ENCODE peak calls at places on chromosomes 2 and 18, in six cellular contexts. H is gastrocnemius medialis, S is heart left ventricle, Q is sigmoid colon, B is spleen, R is HCT116. N is an unnamed sample.

GRCh38 chr2:888211-888801 is 62.3 kb upstream of the SNTG2 start:
- DNase-seq in H (no peak), S (no peak), Q (no peak), B (no peak), R (no peak), N (no peak)

GRCh38 chr2:26640331-26640745 is 828 bp downstream of the CIB4 start:
- DNase-seq in H (no peak), S (no peak), Q (no peak), B (peak; percentile 73), R (peak; percentile 13), N (peak; percentile 49)

GRCh38 chr2:71595549-71595948 is 142.2 kb downstream of the DYSF start:
- DNase-seq in H (no peak), S (no peak), Q (no peak), B (no peak), R (no peak), N (no peak)

GRCh38 chr2:26786207-26787023 is 559 bp downstream of the CENPA start:
- DNase-seq in H (no peak), S (no peak), Q (no peak), B (peak; percentile 59), R (no peak), N (no peak)

GRCh38 chr18:13474907-13475306 is 251.5 kb downstream of the FAM210A start:
- DNase-seq in H (no peak), S (no peak), Q (no peak), B (no peak), R (no peak), N (no peak)

GRCh38 chr18:45416168-45416567 is 199.1 kb upstream of the SLC14A2 start:
- DNase-seq in H (no peak), S (no peak), Q (no peak), B (no peak), R (no peak), N (no peak)

GRCh38 chr2:222318026-222318711 is 19.4 kb upstream of the PAX3 start:
- DNase-seq in H (peak; percentile 48), S (no peak), Q (no peak), B (peak; percentile 90), R (peak; percentile 35), N (no peak)

GRCh38 chr2:98372121-98372520 is 25.9 kb downstream of the CNGA3 start:
- DNase-seq in H (no peak), S (no peak), Q (no peak), B (no peak), R (no peak), N (no peak)

GRCh38 chr2:111111101-111111755 is 9.5 kb upstream of the BCL2L11 start:
- DNase-seq in H (no peak), S (no peak), Q (no peak), B (no peak), R (no peak), N (no peak)

GRCh38 chr2:118670281-118670680 is 177.2 kb downstream of the EN1 start:
- DNase-seq in H (no peak), S (no peak), Q (no peak), B (no peak), R (no peak), N (no peak)

GRCh38 chr2:10333247-10333613 is 30.5 kb downstream of the HPCAL1 start:
- DNase-seq in H (no peak), S (no peak), Q (no peak), B (no peak), R (no peak), N (no peak)
- H3K4me1 ChIP-seq in H (peaks cover 6% of the 10 kb centered on the region), S (peaks cover 6% of the 10 kb centered on the region), Q (peaks cover 17% of the 10 kb centered on the region), B (peaks cover 45% of the 10 kb centered on the region), R (peaks cover 51% of the 10 kb centered on the region), N (peaks cover 10% of the 10 kb centered on the region)

GRCh38 chr2:152695763-152696162 is 21.5 kb downstream of the PRPF40A start:
- DNase-seq in H (no peak), S (no peak), Q (no peak), B (no peak), R (no peak), N (no peak)
- H3K4me3 ChIP-seq in H (no peak overlapping the region), S (no peak overlapping the region), Q (no peak overlapping the region), B (no peak overlapping the region), R (no peak overlapping the region), N (no peak overlapping the region)

DNA sequence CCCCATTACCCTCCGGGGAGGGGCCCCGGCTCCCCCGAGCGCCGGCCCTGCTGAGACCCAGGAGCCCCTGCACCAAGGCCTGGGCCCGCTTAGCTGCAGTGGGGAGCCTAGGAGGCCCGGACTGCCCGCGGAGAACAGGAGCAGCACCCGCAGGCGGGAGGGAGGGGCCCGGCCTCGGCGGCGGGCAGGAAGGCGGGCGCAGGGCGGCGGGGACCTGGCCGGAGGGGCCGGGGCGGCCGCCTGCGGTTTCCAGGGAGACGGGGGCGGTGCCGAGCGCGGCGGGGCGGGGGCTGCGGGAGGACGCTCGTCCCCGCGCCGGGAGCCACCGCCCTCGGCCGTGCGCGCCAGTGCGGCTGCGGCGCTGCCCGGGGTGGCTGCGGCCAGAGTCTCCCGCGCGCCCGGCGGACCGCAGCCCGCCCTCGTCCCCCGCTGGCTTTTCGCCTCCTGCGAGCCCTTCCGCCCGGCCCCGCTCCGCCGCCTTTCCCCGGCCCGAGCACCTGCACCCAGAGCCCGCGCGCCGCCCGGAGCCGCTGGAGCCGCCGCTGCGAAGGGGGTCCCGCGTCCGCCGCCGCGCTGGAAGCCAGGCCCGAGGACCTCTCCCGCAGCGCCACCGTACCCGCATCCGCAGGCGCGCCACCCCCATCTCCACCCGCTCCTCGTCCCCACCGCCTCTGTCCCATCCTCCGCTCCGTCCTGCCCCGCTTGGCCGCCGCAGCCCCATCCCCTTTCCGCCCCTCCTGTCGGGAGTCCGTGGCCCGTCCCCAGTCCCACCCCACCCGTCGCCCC is 17.2 kb downstream of the GPC1 start:
- DNase-seq in H (peak; percentile 64), S (peak; percentile 72), Q (peak; percentile 81), B (peak; percentile 74), R (no peak), N (peak; percentile 62)
- TF ChIP-seq POLR2A in H (peak; percentile 50), S (no peak), Q (no peak), B (no peak), R (no peak), N (no peak)

GRCh38 chr18:8942021-8942908 is 160.2 kb upstream of the NDUFV2 start:
- DNase-seq in H (no peak), S (no peak), Q (no peak), B (no peak), R (no peak), N (no peak)

GRCh38 chr18:8946046-8946838 is 156.3 kb upstream of the NDUFV2 start:
- DNase-seq in H (no peak), S (no peak), Q (no peak), B (no peak), R (no peak), N (no peak)

GRCh38 chr18:8942909-8943545 is 159.5 kb upstream of the NDUFV2 start:
- DNase-seq in H (no peak), S (no peak), Q (no peak), B (no peak), R (no peak), N (no peak)

GRCh38 chr18:8943900-8944870 is 158.3 kb upstream of the NDUFV2 start:
- DNase-seq in H (no peak), S (no peak), Q (no peak), B (no peak), R (no peak), N (no peak)

GRCh38 chr18:8944871-8945245 is 157.6 kb upstream of the NDUFV2 start:
- DNase-seq in H (no peak), S (no peak), Q (no peak), B (no peak), R (no peak), N (peak; percentile 37)
- H3K4me1 ChIP-seq in H (no peaks in the 10 kb centered on the region), S (no peaks in the 10 kb centered on the region), Q (peaks cover 16% of the 10 kb centered on the region), B (no peaks in the 10 kb centered on the region), R (peaks cover 47% of the 10 kb centered on the region), N (no peaks in the 10 kb centered on the region)

GRCh38 chr2:11133936-11134320 is 21.3 kb upstream of the SLC66A3 start:
- DNase-seq in H (no peak), S (no peak), Q (no peak), B (peak; percentile 58), R (no peak), N (no peak)
- H3K4me3 ChIP-seq in H (peak overlapping the region; percentile 61), S (no peak overlapping the region), Q (no peak overlapping the region), B (no peak overlapping the region), R (no peak overlapping the region), N (no peak overlapping the region)

GRCh38 chr2:234682492-234683228 is 185.8 kb upstream of the ARL4C start:
- DNase-seq in H (no peak), S (no peak), Q (no peak), B (no peak), R (no peak), N (no peak)
- TF ChIP-seq POLR2A in H (no peak), S (no peak), Q (no peak), B (no peak), R (no peak), N (no peak)

GRCh38 chr2:85017436-85018048 is 46.6 kb downstream of the KCMF1 start:
- DNase-seq in H (no peak), S (no peak), Q (no peak), B (no peak), R (no peak), N (no peak)
- H3K4me1 ChIP-seq in H (peaks cover 37% of the 10 kb centered on the region), S (peaks cover 7% of the 10 kb centered on the region), Q (peaks cover 44% of the 10 kb centered on the region), B (peaks cover 38% of the 10 kb centered on the region), R (peaks cover 38% of the 10 kb centered on the region), N (no peaks in the 10 kb centered on the region)

DNA sequence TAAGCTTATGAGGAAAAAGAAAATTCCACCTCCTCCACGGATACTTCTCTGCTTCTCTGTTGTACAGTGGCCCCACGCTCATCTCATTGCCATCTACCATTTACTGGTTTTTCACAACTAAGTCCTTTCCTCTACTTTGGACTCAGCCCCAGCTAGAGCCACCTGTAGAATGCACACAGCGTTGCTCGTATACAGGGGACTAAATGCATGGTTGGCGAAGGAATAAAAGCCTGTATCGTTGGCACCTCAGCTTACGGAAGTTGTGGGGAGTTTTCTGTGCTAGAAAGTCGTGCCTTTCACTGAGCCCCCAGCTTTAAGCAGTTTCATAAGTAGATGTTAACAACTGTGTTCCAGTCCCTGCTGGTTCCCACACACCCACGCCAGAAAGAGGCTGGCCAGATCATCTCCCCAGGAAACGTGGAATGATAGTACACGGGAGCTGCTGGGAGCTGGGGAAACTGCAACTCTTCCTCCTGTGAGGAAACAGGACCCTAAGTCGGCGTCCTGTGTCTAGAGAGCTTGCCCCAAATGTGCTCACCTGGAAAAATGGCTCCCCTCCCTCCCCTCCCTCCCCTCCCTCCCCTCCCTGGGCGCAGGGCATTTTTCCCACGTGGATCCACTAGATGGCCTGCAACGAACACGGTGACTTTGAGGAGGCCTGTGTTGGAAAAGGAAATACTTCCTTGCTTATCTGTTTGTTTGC is 43.7 kb upstream of the RFX8 start:
- DNase-seq in H (peak; percentile 37), S (peak; percentile 63), Q (no peak), B (no peak), R (peak; percentile 40), N (no peak)
- H3K4me3 ChIP-seq in H (no peak overlapping the region), S (no peak overlapping the region), Q (no peak overlapping the region), B (no peak overlapping the region), R (peak overlapping the region; percentile 20), N (no peak overlapping the region)

GRCh38 chr2:74833418-74834233 is at the start of gene HK2:
- DNase-seq in H (peak; percentile 79), S (peak; percentile 83), Q (peak; percentile 83), B (peak; percentile 95), R (peak; percentile 68), N (peak; percentile 79)
- TF ChIP-seq POLR2A in H (peak; percentile 89), S (peak; percentile 41), Q (peak; percentile 39), B (no peak), R (no peak), N (peak; percentile 39)